ENCODE peak calls at places on chromosomes 11 and 22, in five cellular contexts. K is A549, S is 8988T, O is right cardiac atrium, J is astrocyte of the spinal cord. V is an unnamed sample.

GRCh38 chr22:39593061-39593930 is 22.7 kb downstream of the CACNA1I start:
- DNase-seq in J (no peak), S (no peak), O (no peak), K (peak), V (no peak)

GRCh38 chr22:49925525-49926128 is 7.2 kb downstream of the CRELD2 start:
- DNase-seq in S (no peak), K (no peak), O (no peak), J (no peak), V (peak)

GRCh38 chr22:44567846-44568493 is 69.9 kb upstream of the RTL6 start:
- DNase-seq in J (peak), S (no peak), O (no peak), K (peak), V (no peak)

GRCh38 chr22:38317995-38318715 is 922 bp upstream of the CSNK1E start:
- DNase-seq in K (peak), J (peak), S (peak), O (peak), V (peak)

GRCh38 chr11:107102692-107103463 is 84.6 kb upstream of the GUCY1A2 start:
- DNase-seq in S (no peak), K (peak), O (no peak), J (no peak), V (no peak)

GRCh38 chr22:48175721-48176120 is 1413.3 kb downstream of the TBC1D22A start:
- DNase-seq in K (no peak), S (no peak), O (no peak), J (no peak), V (no peak)

GRCh38 chr11:69113646-69114340 is 41.9 kb upstream of the SMIM38 start:
- DNase-seq in K (no peak), J (no peak), S (no peak), O (peak), V (no peak)

GRCh38 chr11:131481317-131481716 is 110.9 kb downstream of the NTM start:
- DNase-seq in K (no peak), S (no peak), O (no peak), J (no peak), V (no peak)

V was measured in KG1.